ENCODE peak calls at places on chromosomes 2 and 18, in nine cellular contexts. F, S, H, V, A, J, P, N and C are unnamed samples.

GRCh38 chr2:168215813-168216212 is 31.6 kb downstream of the STK39 start:
- DNase-seq in F (no peak), S (no peak), H (no peak), V (no peak), A (no peak), J (no peak), P (no peak), N (no peak), C (no peak)

GRCh38 chr2:88832256-88832991 is 141.0 kb downstream of the RPIA start:
- DNase-seq in F (no peak), S (no peak), H (no peak), V (no peak), A (no peak), J (no peak), P (no peak), N (no peak), C (no peak)

GRCh38 chr2:23564618-23564967 is 179.6 kb downstream of the KLHL29 start:
- DNase-seq in F (no peak), S (no peak), H (no peak), V (no peak), A (no peak), J (no peak), P (no peak), N (no peak), C (peak)

GRCh38 chr2:6011871-6012380 is 319.7 kb downstream of the SOX11 start:
- DNase-seq in F (no peak), S (no peak), H (peak), V (no peak), A (no peak), J (no peak), P (no peak), N (no peak), C (no peak)

GRCh38 chr2:168920504-168921157 is 19.5 kb downstream of the G6PC2 start:
- DNase-seq in F (no peak), S (peak), H (peak), V (peak), A (no peak), J (no peak), P (no peak), N (no peak), C (no peak)

GRCh38 chr18:79459946-79460345 is 64.2 kb downstream of the NFATC1 start:
- DNase-seq in F (no peak), S (no peak), H (no peak), V (no peak), A (no peak), J (no peak), P (no peak), N (no peak), C (no peak)

GRCh38 chr2:44706584-44707553 is 234.6 kb upstream of the SIX3 start:
- DNase-seq in F (no peak), S (no peak), H (peak), V (no peak), A (no peak), J (no peak), P (no peak), N (no peak), C (no peak)

GRCh38 chr18:7236899-7237298 is 6.0 kb downstream of the LRRC30 start:
- DNase-seq in F (no peak), S (no peak), H (no peak), V (no peak), A (no peak), J (no peak), P (no peak), N (no peak), C (no peak)

GRCh38 chr2:69013837-69014796 is 1.1 kb downstream of the ANTXR1 start:
- DNase-seq in F (peak), S (no peak), H (peak), V (no peak), A (no peak), J (no peak), P (peak), N (no peak), C (peak)

GRCh38 chr2:101830555-101830954 is 133.0 kb downstream of the MAP4K4 start:
- DNase-seq in F (peak), S (no peak), H (no peak), V (no peak), A (no peak), J (no peak), P (no peak), N (peak), C (no peak)

GRCh38 chr2:144510206-144510991 is 9.5 kb downstream of the ZEB2 start:
- DNase-seq in F (peak), S (no peak), H (peak), V (no peak), A (peak), J (no peak), P (no peak), N (no peak), C (peak)

GRCh38 chr2:9993490-9994165 is 42.1 kb downstream of the GRHL1 start:
- DNase-seq in F (no peak), S (no peak), H (no peak), V (no peak), A (no peak), J (no peak), P (no peak), N (no peak), C (no peak)

GRCh38 chr2:47179325-47179724 is 24.2 kb upstream of the STPG4 start:
- DNase-seq in F (no peak), S (peak), H (no peak), V (no peak), A (no peak), J (no peak), P (no peak), N (no peak), C (no peak)

GRCh38 chr18:23634692-23635091 is 28.0 kb downstream of the ANKRD29 start:
- DNase-seq in F (no peak), S (no peak), H (no peak), V (no peak), A (no peak), J (no peak), P (no peak), N (no peak), C (no peak)

GRCh38 chr2:119465687-119466086 is 34.0 kb downstream of the TMEM37 start:
- DNase-seq in F (no peak), S (no peak), H (no peak), V (no peak), A (no peak), J (no peak), P (no peak), N (no peak), C (no peak)

GRCh38 chr2:200338692-200339091 is 32.2 kb downstream of the SPATS2L start:
- DNase-seq in F (peak), S (no peak), H (no peak), V (no peak), A (no peak), J (no peak), P (no peak), N (no peak), C (no peak)

GRCh38 chr2:239351687-239352086 is 49.1 kb downstream of the HDAC4 start:
- DNase-seq in F (no peak), S (no peak), H (no peak), V (no peak), A (no peak), J (no peak), P (peak), N (no peak), C (no peak)

GRCh38 chr2:556494-556893 is 120.7 kb downstream of the TMEM18 start:
- DNase-seq in F (no peak), S (no peak), H (no peak), V (no peak), A (no peak), J (no peak), P (no peak), N (no peak), C (no peak)

GRCh38 chr2:19733951-19734425 is 167.8 kb downstream of the TTC32 start:
- DNase-seq in F (peak), S (no peak), H (no peak), V (no peak), A (no peak), J (no peak), P (peak), N (no peak), C (peak)

GRCh38 chr2:238882083-238882755 is 34.3 kb downstream of the TWIST2 start:
- DNase-seq in F (no peak), S (no peak), H (no peak), V (no peak), A (no peak), J (no peak), P (no peak), N (no peak), C (no peak)

GRCh38 chr2:191961556-191961955 is 114.7 kb upstream of the CAVIN2 start:
- DNase-seq in F (no peak), S (peak), H (no peak), V (no peak), A (no peak), J (no peak), P (no peak), N (no peak), C (no peak)

DNA sequence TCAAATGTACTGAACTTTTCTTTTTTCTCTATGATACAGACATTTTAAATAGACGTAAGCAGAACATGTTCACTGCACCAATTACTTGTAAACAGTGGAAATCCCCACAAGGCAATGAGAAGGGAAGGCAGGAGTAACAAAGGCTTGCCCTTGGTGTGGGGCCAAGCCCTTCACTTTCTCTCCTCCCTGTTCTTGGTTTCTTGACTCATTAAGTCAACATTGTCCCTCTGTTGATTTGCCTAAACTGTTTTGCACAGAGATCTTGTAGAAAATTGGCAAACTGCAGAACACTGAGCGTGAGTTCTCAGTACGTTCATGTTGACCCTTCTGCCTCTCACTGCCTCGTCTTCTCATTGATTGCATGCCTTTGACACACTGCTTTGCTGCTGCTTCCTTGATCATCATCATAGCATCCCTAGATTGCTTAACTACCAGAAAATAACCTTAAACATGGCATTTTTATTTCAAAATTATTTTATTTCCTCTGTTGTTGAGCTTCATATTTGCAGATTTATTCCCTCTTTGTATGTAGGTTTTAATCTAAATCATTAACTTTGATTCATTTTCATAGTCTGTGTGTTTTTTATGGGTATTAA is 257.7 kb downstream of the PTGR3 start:
- DNase-seq in F (peak), S (no peak), H (no peak), V (peak), A (peak), J (no peak), P (no peak), N (peak), C (peak)
- H3K4me3 ChIP-seq in F (no peak), S (no peak), H (no peak), V (no peak), A (no peak), J (no peak), P (no peak), N (no peak), C (no peak)

GRCh38 chr2:42103829-42104228 is 56.0 kb downstream of the PKDCC start:
- DNase-seq in F (no peak), S (no peak), H (no peak), V (no peak), A (no peak), J (no peak), P (no peak), N (no peak), C (no peak)

GRCh38 chr2:42107249-42108042 is 59.6 kb downstream of the PKDCC start:
- DNase-seq in F (no peak), S (no peak), H (no peak), V (no peak), A (no peak), J (no peak), P (no peak), N (no peak), C (no peak)

GRCh38 chr2:42106257-42106816 is 58.5 kb downstream of the PKDCC start:
- DNase-seq in F (no peak), S (no peak), H (no peak), V (no peak), A (no peak), J (no peak), P (no peak), N (no peak), C (no peak)

GRCh38 chr2:42104621-42105020 is 56.8 kb downstream of the PKDCC start:
- DNase-seq in F (no peak), S (no peak), H (no peak), V (no peak), A (no peak), J (no peak), P (no peak), N (no peak), C (no peak)

GRCh38 chr2:42105330-42106256 is 57.8 kb downstream of the PKDCC start:
- DNase-seq in F (peak), S (no peak), H (no peak), V (peak), A (no peak), J (peak), P (no peak), N (no peak), C (no peak)
- H3K4me3 ChIP-seq in F (no peak), S (no peak), H (no peak), V (peak), A (no peak), J (no peak), P (no peak), N (no peak), C (no peak)

DNA sequence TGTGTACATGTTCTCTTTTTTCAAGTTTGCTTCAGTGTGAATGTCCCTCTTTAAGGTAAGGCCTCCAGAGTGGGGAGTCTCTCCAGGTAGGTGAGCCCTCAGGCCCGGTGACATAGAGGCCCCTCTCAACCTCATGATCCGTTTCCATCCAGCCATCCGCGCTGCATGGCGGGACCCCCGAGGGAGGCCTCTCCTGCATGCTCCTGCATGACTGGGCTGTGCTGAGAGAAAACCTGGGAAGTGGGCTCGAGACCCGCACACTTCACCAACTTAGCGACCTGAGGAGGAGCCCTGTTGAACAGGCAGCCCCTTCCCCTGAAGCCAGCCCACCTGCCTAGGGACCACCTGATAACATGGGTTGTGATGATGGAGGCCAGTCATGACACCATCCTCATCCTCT is 131.3 kb upstream of the EPAS1 start:
- DNase-seq in F (no peak), S (no peak), H (no peak), V (no peak), A (no peak), J (no peak), P (no peak), N (no peak), C (no peak)
- H3K4me3 ChIP-seq in F (no peak), S (no peak), H (no peak), V (no peak), A (no peak), J (no peak), P (no peak), N (no peak), C (no peak)

GRCh38 chr2:157890960-157891629 is 15.0 kb upstream of the ACVR1 start:
- DNase-seq in F (no peak), S (no peak), H (no peak), V (no peak), A (no peak), J (no peak), P (no peak), N (no peak), C (no peak)
- H3K4me3 ChIP-seq in F (no peak), S (no peak), H (no peak), V (peak), A (no peak), J (no peak), P (no peak), N (no peak), C (no peak)

GRCh38 chr18:3265564-3266033 is 3.7 kb downstream of the MYL12B start:
- DNase-seq in F (no peak), S (peak), H (peak), V (no peak), A (no peak), J (no peak), P (no peak), N (no peak), C (no peak)

GRCh38 chr18:3261393-3262233 is at the start of gene MYL12B:
- DNase-seq in F (no peak), S (peak), H (peak), V (peak), A (peak), J (peak), P (peak), N (no peak), C (peak)

GRCh38 chr18:3262234-3263171 is 570 bp downstream of the MYL12B start:
- DNase-seq in F (no peak), S (no peak), H (no peak), V (peak), A (no peak), J (no peak), P (no peak), N (no peak), C (no peak)

GRCh38 chr18:3266062-3266608 is 4.2 kb downstream of the MYL12B start:
- DNase-seq in F (no peak), S (no peak), H (no peak), V (no peak), A (no peak), J (no peak), P (no peak), N (no peak), C (no peak)

DNA sequence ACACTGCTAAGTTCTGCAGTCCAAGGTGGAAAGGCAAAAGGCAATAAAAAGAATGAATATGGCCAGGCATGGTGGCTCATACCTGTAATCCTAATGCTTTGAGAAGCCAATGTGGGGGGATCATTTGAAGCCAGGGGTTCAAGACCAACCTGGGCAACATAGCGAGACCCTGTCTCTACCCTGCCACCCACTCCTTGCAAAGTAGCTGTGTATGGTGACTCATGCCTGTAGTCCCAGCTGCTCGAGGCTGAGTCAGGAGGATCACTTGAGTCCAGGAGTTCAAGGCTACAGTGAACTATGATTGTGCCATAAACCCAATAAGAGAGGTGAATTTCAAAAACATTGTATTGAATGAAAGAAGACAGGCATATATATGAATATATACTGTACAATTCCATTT is 2.4 kb downstream of the MYL12B start:
- DNase-seq in F (no peak), S (no peak), H (no peak), V (no peak), A (no peak), J (no peak), P (no peak), N (no peak), C (no peak)
- H3K4me3 ChIP-seq in F (no peak), S (no peak), H (no peak), V (peak), A (peak), J (peak), P (no peak), N (peak), C (peak)

DNA sequence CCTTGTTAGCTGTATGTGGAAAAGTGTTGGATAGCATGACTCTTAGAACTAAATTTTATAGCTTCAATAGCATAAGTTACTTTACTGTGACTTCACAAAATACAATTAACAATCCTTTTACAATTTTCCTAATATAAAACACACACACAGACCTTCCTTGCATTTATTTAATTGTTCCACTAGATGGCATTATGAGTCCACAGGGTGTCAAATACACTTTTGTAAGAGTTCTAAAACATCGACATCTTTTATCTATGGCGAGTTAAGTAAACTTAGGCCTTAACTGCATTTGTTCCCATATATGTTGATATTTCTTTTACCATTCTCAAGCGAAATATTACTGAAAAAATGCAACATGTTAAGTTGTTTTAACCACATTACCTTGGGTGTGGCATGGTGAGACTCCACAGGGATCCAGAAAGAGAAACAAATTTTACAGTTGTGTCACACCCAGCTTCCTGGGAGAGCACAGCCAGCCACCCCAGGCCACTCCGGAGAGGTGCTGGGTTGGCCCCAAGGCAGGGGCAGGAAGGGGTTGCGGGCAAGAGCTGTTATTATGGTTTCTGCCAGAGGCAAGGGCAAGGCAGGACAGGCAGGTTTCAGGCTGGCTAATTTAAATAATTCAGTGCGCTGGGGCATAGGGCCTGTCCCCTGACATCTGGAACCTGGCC is 312.4 kb upstream of the MC4R start:
- DNase-seq in F (no peak), S (no peak), H (peak), V (no peak), A (no peak), J (no peak), P (no peak), N (peak), C (no peak)
- H3K4me3 ChIP-seq in F (no peak), S (no peak), H (no peak), V (no peak), A (no peak), J (no peak), P (no peak), N (no peak), C (no peak)

GRCh38 chr2:149733936-149734685 is 146.5 kb upstream of the MMADHC start:
- DNase-seq in F (peak), S (no peak), H (no peak), V (no peak), A (peak), J (no peak), P (no peak), N (no peak), C (no peak)
- H3K4me3 ChIP-seq in F (no peak), S (no peak), H (no peak), V (no peak), A (no peak), J (no peak), P (no peak), N (no peak), C (no peak)

GRCh38 chr18:26545335-26545734 is 3.0 kb downstream of the KCTD1 start:
- DNase-seq in F (no peak), S (no peak), H (no peak), V (no peak), A (no peak), J (no peak), P (no peak), N (no peak), C (no peak)

GRCh38 chr18:26546875-26547301 is 1.5 kb downstream of the KCTD1 start:
- DNase-seq in F (no peak), S (no peak), H (peak), V (no peak), A (no peak), J (no peak), P (peak), N (no peak), C (no peak)

GRCh38 chr18:26544459-26544858 is 3.9 kb downstream of the KCTD1 start:
- DNase-seq in F (no peak), S (no peak), H (no peak), V (no peak), A (no peak), J (no peak), P (no peak), N (no peak), C (no peak)

GRCh38 chr18:26546170-26546874 is 2.0 kb downstream of the KCTD1 start:
- DNase-seq in F (no peak), S (no peak), H (peak), V (no peak), A (no peak), J (no peak), P (no peak), N (no peak), C (no peak)

GRCh38 chr18:26545737-26546136 is 2.6 kb downstream of the KCTD1 start:
- DNase-seq in F (no peak), S (no peak), H (no peak), V (no peak), A (no peak), J (no peak), P (no peak), N (no peak), C (no peak)
- H3K4me3 ChIP-seq in F (peak), S (no peak), H (peak), V (no peak), A (peak), J (peak), P (no peak), N (peak), C (peak)